ENCODE peak calls at places on chromosomes 11 and 22, in nine cellular contexts. X, V, D, N, P, U, M, K and J are unnamed samples.

GRCh38 chr11:93216511-93217121 is 18.8 kb upstream of the SLC36A4 start:
- DNase-seq in X (no peak), V (no peak), D (no peak), N (no peak), P (no peak), U (no peak), M (no peak), K (no peak), J (no peak)

GRCh38 chr22:41799486-41800347 is 762 bp upstream of the CCDC134 start:
- DNase-seq in X (no peak), V (peak; percentile 68), D (no peak), N (peak; percentile 43), P (no peak), U (peak; percentile 39), M (peak; percentile 15), K (peak; percentile 57), J (no peak)

GRCh38 chr11:503179-503981 is 3.7 kb downstream of the RNH1 start:
- DNase-seq in X (no peak), V (peak; percentile 63), D (no peak), N (no peak), P (no peak), U (no peak), M (peak; percentile 26), K (peak; percentile 90), J (no peak)

GRCh38 chr11:30774451-30774850 is 188.3 kb upstream of the MPPED2 start:
- DNase-seq in X (no peak), V (no peak), D (no peak), N (peak; percentile 53), P (no peak), U (peak; percentile 73), M (no peak), K (no peak), J (no peak)

GRCh38 chr11:59756845-59757244 is 1.7 kb downstream of the STX3 start:
- DNase-seq in X (peak; percentile 26), V (peak; percentile 62), D (peak; percentile 78), N (peak; percentile 16), P (no peak), U (no peak), M (peak; percentile 84), K (peak; percentile 62), J (peak; percentile 93)

GRCh38 chr11:86116386-86116726 is 47.5 kb upstream of the PICALM start:
- DNase-seq in X (no peak), V (no peak), D (peak; percentile 19), N (no peak), P (peak; percentile 99), U (no peak), M (no peak), K (peak; percentile 90), J (peak; percentile 69)

GRCh38 chr11:131928992-131929391 is 558.6 kb downstream of the NTM start:
- DNase-seq in X (no peak), V (no peak), D (no peak), N (peak; percentile 46), P (no peak), U (peak; percentile 15), M (no peak), K (no peak), J (no peak)

GRCh38 chr11:59641156-59641555 is 25.6 kb upstream of the OSBP start:
- DNase-seq in X (no peak), V (no peak), D (no peak), N (no peak), P (no peak), U (no peak), M (no peak), K (peak; percentile 26), J (peak; percentile 71)

GRCh38 chr11:12777208-12777874 is 103.1 kb downstream of the TEAD1 start:
- DNase-seq in X (no peak), V (no peak), D (no peak), N (no peak), P (peak; percentile 51), U (no peak), M (no peak), K (peak; percentile 47), J (peak; percentile 21)

GRCh38 chr11:126417463-126417862 is 62.0 kb downstream of the ST3GAL4 start:
- DNase-seq in X (no peak), V (no peak), D (no peak), N (no peak), P (no peak), U (no peak), M (no peak), K (no peak), J (peak; percentile 21)

GRCh38 chr11:76445122-76446084 is 585 bp downstream of the EMSY start:
- DNase-seq in X (peak; percentile 79), V (peak; percentile 78), D (peak; percentile 77), N (peak; percentile 94), P (peak; percentile 87), U (peak; percentile 95), M (peak; percentile 93), K (peak; percentile 95), J (peak; percentile 91)

GRCh38 chr11:702731-703461 is 3.1 kb upstream of the EPS8L2 start:
- DNase-seq in X (no peak), V (no peak), D (peak; percentile 67), N (no peak), P (no peak), U (no peak), M (no peak), K (peak; percentile 61), J (peak; percentile 49)

GRCh38 chr11:113593698-113594308 is 112.3 kb downstream of the TMPRSS5 start:
- DNase-seq in X (no peak), V (peak; percentile 22), D (no peak), N (no peak), P (peak; percentile 42), U (no peak), M (no peak), K (peak; percentile 37), J (no peak)

GRCh38 chr11:66326261-66327111 is 9.6 kb upstream of the CD248 start:
- DNase-seq in X (no peak), V (no peak), D (peak; percentile 38), N (no peak), P (no peak), U (no peak), M (peak; percentile 56), K (peak; percentile 81), J (peak; percentile 36)

GRCh38 chr11:114340311-114341131 is 44.3 kb downstream of the NNMT start:
- DNase-seq in X (peak; percentile 51), V (peak; percentile 58), D (peak; percentile 38), N (peak; percentile 92), P (peak; percentile 64), U (peak; percentile 83), M (peak; percentile 82), K (peak; percentile 92), J (peak; percentile 85)

GRCh38 chr11:120172054-120172881 is 34.4 kb upstream of the TRIM29 start:
- DNase-seq in X (peak; percentile 36), V (peak; percentile 73), D (peak; percentile 63), N (peak; percentile 92), P (no peak), U (peak; percentile 91), M (peak; percentile 87), K (peak; percentile 87), J (peak; percentile 81)
- TF ChIP-seq EZH2 in X (no peak), V (no peak), D (no peak), N (no peak), P (no peak), U (no peak), M (no peak), K (no peak), J (no peak)

DNA sequence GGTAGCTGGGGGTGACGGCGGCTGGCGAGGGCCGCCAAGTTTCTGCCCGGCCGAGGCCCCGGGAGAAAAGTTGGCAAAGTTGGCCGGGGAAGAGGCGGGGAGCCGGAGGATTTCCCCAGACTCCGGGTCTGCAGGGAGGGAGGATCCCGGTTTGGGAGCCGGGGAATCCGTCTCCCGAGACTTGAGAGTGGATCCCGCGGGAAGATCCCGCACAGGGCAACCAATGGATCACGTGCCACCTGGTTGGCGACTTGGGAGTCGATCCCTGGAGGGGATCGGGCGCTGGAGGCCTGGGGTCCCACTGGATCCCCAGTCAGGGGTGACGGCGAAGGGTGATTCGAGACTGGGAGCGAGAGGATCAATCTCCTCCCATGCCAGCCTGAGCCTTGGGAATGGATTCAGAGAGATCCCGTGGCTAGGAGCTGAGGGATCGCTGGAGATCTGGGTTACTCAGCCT is 349 bp downstream of the KIAA1671 start:
- DNase-seq in X (peak; percentile 31), V (no peak), D (peak; percentile 60), N (peak; percentile 88), P (peak; percentile 31), U (peak; percentile 88), M (peak; percentile 78), K (peak; percentile 80), J (peak; percentile 71)
- TF ChIP-seq EZH2 in X (no peak), V (no peak), D (no peak), N (no peak), P (no peak), U (no peak), M (no peak), K (peak; percentile 42), J (no peak)

GRCh38 chr11:2814751-2815150 is 70.8 kb downstream of the CDKN1C start:
- DNase-seq in X (no peak), V (no peak), D (no peak), N (no peak), P (no peak), U (no peak), M (no peak), K (no peak), J (no peak)
- TF ChIP-seq EZH2 in X (no peak), V (no peak), D (no peak), N (no peak), P (no peak), U (no peak), M (no peak), K (no peak), J (no peak)

GRCh38 chr11:120279490-120279889 is 39.5 kb downstream of the POU2F3 start:
- DNase-seq in X (no peak), V (no peak), D (peak; percentile 16), N (no peak), P (no peak), U (no peak), M (no peak), K (no peak), J (no peak)

GRCh38 chr11:120280566-120281160 is 40.7 kb downstream of the POU2F3 start:
- DNase-seq in X (no peak), V (peak; percentile 70), D (peak; percentile 54), N (no peak), P (no peak), U (no peak), M (peak; percentile 29), K (no peak), J (no peak)

GRCh38 chr11:120283124-120283523 is 42.0 kb upstream of the TLCD5 start:
- DNase-seq in X (no peak), V (no peak), D (no peak), N (no peak), P (no peak), U (no peak), M (no peak), K (no peak), J (no peak)

GRCh38 chr11:120284272-120284671 is 40.8 kb upstream of the TLCD5 start:
- DNase-seq in X (no peak), V (no peak), D (no peak), N (no peak), P (no peak), U (no peak), M (no peak), K (no peak), J (no peak)

DNA sequence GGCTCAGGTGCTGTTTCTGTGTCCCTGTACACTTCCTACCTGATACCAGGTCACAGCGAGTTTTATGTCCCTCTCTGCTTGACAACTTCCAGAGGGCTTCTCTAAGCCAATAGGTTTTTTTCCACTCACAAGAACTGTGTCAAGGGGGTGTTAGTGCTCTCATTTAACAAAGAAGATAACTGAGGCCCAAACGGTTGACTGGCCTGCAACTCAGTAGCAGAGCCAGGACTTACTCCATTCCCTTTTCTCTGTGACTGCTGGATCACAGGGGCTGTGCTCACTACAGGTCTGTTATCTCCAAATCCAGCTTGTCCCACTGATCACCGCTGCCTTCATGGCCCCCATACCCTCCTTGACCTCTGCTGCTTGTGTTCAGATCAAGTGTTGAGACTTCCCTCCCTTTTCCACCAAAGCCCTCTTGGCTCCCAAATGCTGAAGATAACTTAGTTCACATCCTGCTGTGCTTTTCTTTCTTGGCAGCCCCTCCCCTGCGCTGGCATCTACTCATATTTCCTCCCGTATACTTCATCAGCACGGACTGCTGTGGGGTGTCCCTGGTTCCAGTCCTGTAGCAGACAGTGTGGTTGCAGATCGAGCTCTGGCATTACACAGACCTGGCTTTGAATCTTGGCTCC is 41.3 kb downstream of the POU2F3 start:
- DNase-seq in X (no peak), V (peak; percentile 83), D (no peak), N (no peak), P (no peak), U (no peak), M (no peak), K (no peak), J (no peak)
- TF ChIP-seq EZH2 in X (no peak), V (no peak), D (no peak), N (no peak), P (no peak), U (no peak), M (no peak), K (no peak), J (no peak)